ENCODE peak calls at places on chromosomes 3 and 15, in ten cellular contexts. D, K, Z, C, F, U, G, R, P and A are unnamed samples.

GRCh38 chr15:48638966-48639365 is 6.5 kb downstream of the FBN1 start:
- DNase-seq in D (no peak), K (no peak), Z (no peak), C (no peak), F (peak), U (no peak), G (no peak), R (no peak), P (no peak), A (no peak)

GRCh38 chr15:52021128-52021671 is 2.2 kb downstream of the MAPK6 start:
- DNase-seq in D (peak), K (peak), Z (no peak), C (peak), F (peak), U (no peak), G (peak), R (peak), P (peak), A (no peak)

GRCh38 chr15:45343258-45343860 is 35.0 kb downstream of the GATM start:
- DNase-seq in D (no peak), K (no peak), Z (no peak), C (no peak), F (no peak), U (no peak), G (no peak), R (no peak), P (no peak), A (no peak)

GRCh38 chr3:18758047-18758704 is 333.0 kb upstream of the SATB1 start:
- DNase-seq in D (peak), K (no peak), Z (no peak), C (no peak), F (peak), U (no peak), G (peak), R (no peak), P (peak), A (no peak)

GRCh38 chr3:148840419-148840818 is 12.8 kb downstream of the CPB1 start:
- DNase-seq in D (no peak), K (no peak), Z (no peak), C (no peak), F (no peak), U (no peak), G (no peak), R (no peak), P (no peak), A (no peak)

GRCh38 chr15:33675246-33675645 is 293.1 kb upstream of the CHRM5 start:
- DNase-seq in D (peak), K (no peak), Z (no peak), C (no peak), F (peak), U (no peak), G (peak), R (peak), P (peak), A (no peak)

GRCh38 chr15:75696854-75697259 is 15.8 kb downstream of the CSPG4 start:
- DNase-seq in D (peak), K (no peak), Z (no peak), C (no peak), F (no peak), U (no peak), G (no peak), R (no peak), P (peak), A (no peak)

GRCh38 chr3:9056581-9056980 is 93.3 kb upstream of the RAD18 start:
- DNase-seq in D (no peak), K (no peak), Z (no peak), C (no peak), F (no peak), U (no peak), G (no peak), R (no peak), P (no peak), A (no peak)

GRCh38 chr3:61922118-61922517 is 360.7 kb downstream of the PTPRG start:
- DNase-seq in D (no peak), K (no peak), Z (no peak), C (no peak), F (peak), U (no peak), G (no peak), R (no peak), P (no peak), A (no peak)

GRCh38 chr3:43659250-43659880 is 31.4 kb upstream of the ABHD5 start:
- DNase-seq in D (no peak), K (no peak), Z (no peak), C (no peak), F (no peak), U (no peak), G (peak), R (no peak), P (no peak), A (no peak)

GRCh38 chr15:52678036-52678467 is 1.1 kb downstream of the ATOSA start:
- DNase-seq in D (peak), K (peak), Z (peak), C (peak), F (peak), U (peak), G (peak), R (peak), P (peak), A (peak)

DNA sequence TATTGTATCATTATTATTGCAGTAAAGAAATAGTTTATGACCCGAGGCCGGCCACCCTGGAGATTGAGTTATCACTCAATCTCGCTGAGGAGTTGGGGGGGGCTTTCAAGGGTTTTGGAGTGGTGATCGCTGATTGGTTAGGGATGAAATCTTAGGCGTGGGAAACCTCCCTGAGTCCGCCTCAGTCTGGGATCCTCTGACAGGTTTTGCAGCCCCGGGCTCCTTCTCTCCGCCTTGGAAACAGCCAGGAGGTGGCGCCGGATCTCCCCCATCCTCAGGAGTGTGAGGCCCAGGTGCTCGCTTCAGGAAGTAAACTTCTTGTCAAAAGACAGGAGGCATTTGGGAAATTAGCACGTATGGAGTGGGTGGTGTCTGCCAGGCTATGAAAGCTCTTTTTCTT is 41.1 kb upstream of the SEC61A1 start:
- DNase-seq in D (peak), K (no peak), Z (no peak), C (peak), F (peak), U (peak), G (peak), R (no peak), P (peak), A (no peak)
- TF ChIP-seq CTCF in D (peak), K (no peak), Z (peak), C (peak), F (peak), U (no peak), G (peak), R (peak), P (peak), A (no peak)

DNA sequence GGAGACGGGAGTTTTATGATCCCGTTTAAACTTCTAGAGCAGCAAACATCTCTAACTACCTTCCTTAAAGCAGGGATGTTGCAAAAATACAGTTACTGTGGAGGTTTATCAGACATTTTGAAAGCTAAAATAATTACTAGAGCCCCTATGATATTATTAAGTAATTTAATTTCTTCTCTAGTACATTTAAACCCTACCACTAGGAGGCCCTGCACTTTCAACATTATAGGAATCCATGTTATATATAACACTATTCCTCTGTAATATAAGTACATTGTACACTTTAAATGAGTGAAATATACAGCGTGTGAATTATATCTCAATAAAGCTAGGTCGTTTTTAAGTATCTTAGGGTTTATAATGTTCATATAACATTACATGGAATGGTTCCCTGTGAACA is 11.5 kb downstream of the SETMAR start:
- DNase-seq in D (no peak), K (no peak), Z (no peak), C (peak), F (no peak), U (no peak), G (no peak), R (no peak), P (no peak), A (no peak)
- TF ChIP-seq CTCF in D (no peak), K (no peak), Z (no peak), C (peak), F (no peak), U (no peak), G (peak), R (peak), P (peak), A (no peak)

GRCh38 chr3:54994026-54994626 is 66.3 kb upstream of the LRTM1 start:
- DNase-seq in D (no peak), K (no peak), Z (no peak), C (no peak), F (peak), U (no peak), G (no peak), R (no peak), P (no peak), A (no peak)

GRCh38 chr3:54988302-54989022 is 60.6 kb upstream of the LRTM1 start:
- DNase-seq in D (no peak), K (peak), Z (peak), C (peak), F (peak), U (no peak), G (no peak), R (peak), P (no peak), A (no peak)

GRCh38 chr3:54987719-54988118 is 59.9 kb upstream of the LRTM1 start:
- DNase-seq in D (no peak), K (no peak), Z (no peak), C (no peak), F (no peak), U (no peak), G (no peak), R (no peak), P (no peak), A (no peak)

GRCh38 chr3:54986294-54986693 is 58.4 kb upstream of the LRTM1 start:
- DNase-seq in D (peak), K (no peak), Z (no peak), C (no peak), F (no peak), U (no peak), G (no peak), R (no peak), P (no peak), A (no peak)

GRCh38 chr3:54989023-54989380 is 61.1 kb upstream of the LRTM1 start:
- DNase-seq in D (no peak), K (no peak), Z (no peak), C (no peak), F (no peak), U (no peak), G (no peak), R (no peak), P (no peak), A (no peak)
- TF ChIP-seq CTCF in D (no peak), K (no peak), Z (no peak), C (no peak), F (no peak), U (no peak), G (no peak), R (no peak), P (no peak), A (no peak)

DNA sequence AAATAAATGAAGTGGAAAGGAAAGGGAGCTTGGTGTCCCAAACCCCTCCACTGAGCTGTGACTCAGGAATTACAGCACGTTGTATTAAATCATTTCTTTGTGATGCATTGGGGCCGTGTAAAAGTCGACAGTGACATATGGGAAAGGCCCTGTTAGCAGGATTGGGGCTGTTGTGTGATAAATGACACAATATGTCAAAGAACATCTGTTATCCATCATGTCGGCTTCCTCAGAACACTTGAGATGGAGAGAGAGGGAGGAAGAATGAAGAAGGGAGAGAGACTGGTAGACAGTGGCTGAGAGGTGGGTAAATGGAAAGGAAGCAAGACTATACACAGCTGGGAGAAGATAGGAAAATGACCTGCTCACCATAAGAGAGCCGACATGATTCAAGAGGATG is 366.1 kb downstream of the AGBL1 start:
- DNase-seq in D (no peak), K (no peak), Z (no peak), C (no peak), F (no peak), U (no peak), G (no peak), R (no peak), P (no peak), A (no peak)
- TF ChIP-seq CTCF in D (no peak), K (no peak), Z (no peak), C (no peak), F (no peak), U (no peak), G (no peak), R (no peak), P (no peak), A (no peak)

GRCh38 chr15:82173108-82173507 is 89.4 kb downstream of the EFL1 start:
- DNase-seq in D (no peak), K (no peak), Z (no peak), C (no peak), F (no peak), U (no peak), G (no peak), R (no peak), P (no peak), A (no peak)

GRCh38 chr15:82174471-82174870 is 88.1 kb downstream of the EFL1 start:
- DNase-seq in D (no peak), K (no peak), Z (no peak), C (no peak), F (peak), U (no peak), G (no peak), R (no peak), P (no peak), A (no peak)

GRCh38 chr15:82178061-82178460 is 84.5 kb downstream of the EFL1 start:
- DNase-seq in D (no peak), K (no peak), Z (no peak), C (peak), F (peak), U (no peak), G (no peak), R (peak), P (no peak), A (no peak)

GRCh38 chr15:82177291-82178010 is 85.1 kb downstream of the EFL1 start:
- DNase-seq in D (peak), K (no peak), Z (no peak), C (peak), F (peak), U (no peak), G (no peak), R (peak), P (no peak), A (no peak)

GRCh38 chr15:82176528-82176927 is 86.0 kb downstream of the EFL1 start:
- DNase-seq in D (no peak), K (no peak), Z (no peak), C (no peak), F (no peak), U (no peak), G (no peak), R (no peak), P (no peak), A (no peak)
- TF ChIP-seq CTCF in D (no peak), K (no peak), Z (no peak), C (no peak), F (no peak), U (no peak), G (no peak), R (peak), P (peak), A (no peak)

GRCh38 chr15:40787991-40788390 is 18.2 kb downstream of the C15orf62 start:
- DNase-seq in D (no peak), K (no peak), Z (no peak), C (no peak), F (no peak), U (no peak), G (peak), R (no peak), P (no peak), A (no peak)

GRCh38 chr15:40787344-40787841 is 17.6 kb downstream of the C15orf62 start:
- DNase-seq in D (peak), K (no peak), Z (no peak), C (peak), F (peak), U (peak), G (peak), R (peak), P (no peak), A (no peak)

GRCh38 chr15:40785158-40785557 is 15.4 kb downstream of the C15orf62 start:
- DNase-seq in D (no peak), K (no peak), Z (no peak), C (no peak), F (no peak), U (no peak), G (peak), R (no peak), P (no peak), A (no peak)

GRCh38 chr15:40785814-40786213 is 16.0 kb downstream of the C15orf62 start:
- DNase-seq in D (no peak), K (no peak), Z (no peak), C (peak), F (no peak), U (no peak), G (no peak), R (no peak), P (no peak), A (no peak)

GRCh38 chr15:40782609-40783227 is 12.9 kb downstream of the C15orf62 start:
- DNase-seq in D (peak), K (peak), Z (no peak), C (no peak), F (peak), U (peak), G (peak), R (no peak), P (peak), A (peak)
- TF ChIP-seq CTCF in D (peak), K (no peak), Z (peak), C (peak), F (no peak), U (no peak), G (peak), R (peak), P (peak), A (no peak)

GRCh38 chr3:150840733-150841515 is 64.3 kb downstream of the MINDY4B start:
- DNase-seq in D (no peak), K (no peak), Z (no peak), C (no peak), F (no peak), U (no peak), G (peak), R (no peak), P (no peak), A (no peak)
- TF ChIP-seq CTCF in D (peak), K (no peak), Z (no peak), C (no peak), F (no peak), U (no peak), G (peak), R (no peak), P (no peak), A (no peak)

GRCh38 chr15:61994216-61994615 is 66.0 kb downstream of the VPS13C start:
- DNase-seq in D (no peak), K (no peak), Z (no peak), C (peak), F (peak), U (no peak), G (no peak), R (peak), P (no peak), A (no peak)

GRCh38 chr15:61996056-61996635 is 64.1 kb downstream of the VPS13C start:
- DNase-seq in D (no peak), K (no peak), Z (no peak), C (peak), F (peak), U (no peak), G (no peak), R (no peak), P (no peak), A (no peak)

GRCh38 chr15:61992518-61992917 is 67.7 kb downstream of the VPS13C start:
- DNase-seq in D (no peak), K (no peak), Z (no peak), C (no peak), F (no peak), U (no peak), G (no peak), R (no peak), P (no peak), A (no peak)

DNA sequence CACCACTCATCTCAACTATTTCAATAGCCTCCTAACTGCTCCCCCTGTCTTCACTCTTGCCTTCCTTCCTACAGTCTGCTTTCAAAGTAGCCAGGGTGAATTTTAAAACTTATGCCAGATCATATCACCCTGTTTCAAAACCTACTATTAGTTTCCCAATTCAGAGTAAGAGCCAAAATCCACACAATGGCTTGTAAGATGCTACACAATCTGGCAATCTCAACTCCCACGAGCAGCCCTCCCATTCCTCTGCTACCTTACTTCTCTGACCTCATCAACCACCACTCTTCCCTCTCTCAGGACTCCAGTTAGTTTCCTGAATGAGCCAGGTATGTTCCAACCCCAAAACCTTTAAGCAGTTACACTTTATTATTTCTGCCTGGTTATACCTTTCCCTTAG is 62.5 kb downstream of the VPS13C start:
- DNase-seq in D (no peak), K (no peak), Z (no peak), C (no peak), F (no peak), U (no peak), G (no peak), R (no peak), P (no peak), A (no peak)
- TF ChIP-seq CTCF in D (no peak), K (no peak), Z (no peak), C (no peak), F (no peak), U (no peak), G (no peak), R (no peak), P (no peak), A (no peak)

GRCh38 chr3:66754613-66755012 is 243.5 kb upstream of the KBTBD8 start:
- DNase-seq in D (no peak), K (no peak), Z (no peak), C (no peak), F (no peak), U (no peak), G (no peak), R (no peak), P (no peak), A (no peak)

GRCh38 chr3:66755924-66756323 is 242.2 kb upstream of the KBTBD8 start:
- DNase-seq in D (no peak), K (no peak), Z (no peak), C (no peak), F (no peak), U (no peak), G (no peak), R (no peak), P (no peak), A (no peak)

GRCh38 chr3:66753670-66754069 is 244.4 kb upstream of the KBTBD8 start:
- DNase-seq in D (no peak), K (no peak), Z (no peak), C (no peak), F (no peak), U (no peak), G (no peak), R (no peak), P (no peak), A (no peak)

GRCh38 chr3:66761093-66761780 is 236.9 kb upstream of the KBTBD8 start:
- DNase-seq in D (no peak), K (no peak), Z (no peak), C (peak), F (no peak), U (no peak), G (no peak), R (no peak), P (no peak), A (no peak)

GRCh38 chr3:66756468-66757036 is 241.6 kb upstream of the KBTBD8 start:
- DNase-seq in D (no peak), K (no peak), Z (no peak), C (peak), F (no peak), U (no peak), G (peak), R (no peak), P (no peak), A (no peak)
- TF ChIP-seq CTCF in D (no peak), K (no peak), Z (no peak), C (no peak), F (no peak), U (no peak), G (peak), R (no peak), P (no peak), A (no peak)